ENCODE peak calls at places on chromosome 7, in ten cellular contexts. K is HCT116, C is PC-9, W is neural progenitor cell, A is GM23338, G is GM06990, J is heart left ventricle, H is right atrium auricular region, D is fibroblast of lung, T is BE2C. F is an unnamed sample.

GRCh38 chr7:36299882-36300341 is 89.8 kb upstream of the ANLN start:
- DNase-seq in D (no peak), J (no peak), T (no peak), C (no peak), A (no peak), G (no peak), W (no peak), K (no peak), H (no peak), F (peak; percentile 69)

GRCh38 chr7:105016083-105017075 is 2.4 kb downstream of the KMT2E start:
- DNase-seq in T (no peak), D (no peak), G (no peak), A (no peak), C (no peak), H (no peak), J (no peak), K (no peak), W (no peak), F (no peak)

GRCh38 chr7:108736266-108736891 is 166.7 kb downstream of the DNAJB9 start:
- DNase-seq in T (no peak), D (no peak), G (no peak), H (no peak), W (no peak), K (no peak), A (no peak), J (no peak), C (no peak), F (no peak)

GRCh38 chr7:6026011-6026819 is 5.0 kb upstream of the ANKRD61 start:
- DNase-seq in C (peak; percentile 29), H (peak; percentile 72), G (peak; percentile 44), K (no peak), W (peak; percentile 50), J (peak; percentile 83), A (peak; percentile 83), D (peak; percentile 24), T (peak; percentile 60), F (peak; percentile 88)

GRCh38 chr7:77811895-77812685 is 13.5 kb downstream of the PHTF2 start:
- DNase-seq in T (no peak), G (no peak), D (peak; percentile 73), K (no peak), C (no peak), J (no peak), A (no peak), H (no peak), W (no peak), F (no peak)

GRCh38 chr7:92695308-92696261 is 105.4 kb upstream of the FAM133B start:
- DNase-seq in H (no peak), J (peak; percentile 38), W (peak; percentile 71), T (peak; percentile 56), D (peak; percentile 94), A (peak; percentile 82), K (peak; percentile 82), G (no peak), C (peak; percentile 46), F (peak; percentile 35)

GRCh38 chr7:22683379-22683778 is 43.6 kb upstream of the IL6 start:
- DNase-seq in H (no peak), T (no peak), J (no peak), K (no peak), A (no peak), D (no peak), G (no peak), C (no peak), W (no peak), F (no peak)

GRCh38 chr7:15167912-15168311 is 265.4 kb upstream of the DGKB start:
- DNase-seq in W (no peak), K (no peak), H (no peak), T (no peak), J (no peak), A (no peak), D (no peak), G (no peak), C (no peak), F (no peak)

GRCh38 chr7:149220534-149220933 is 18.9 kb upstream of the ZNF212 start:
- DNase-seq in C (no peak), K (no peak), A (no peak), T (peak; percentile 35), H (no peak), W (no peak), G (no peak), J (no peak), D (no peak), F (no peak)

DNA sequence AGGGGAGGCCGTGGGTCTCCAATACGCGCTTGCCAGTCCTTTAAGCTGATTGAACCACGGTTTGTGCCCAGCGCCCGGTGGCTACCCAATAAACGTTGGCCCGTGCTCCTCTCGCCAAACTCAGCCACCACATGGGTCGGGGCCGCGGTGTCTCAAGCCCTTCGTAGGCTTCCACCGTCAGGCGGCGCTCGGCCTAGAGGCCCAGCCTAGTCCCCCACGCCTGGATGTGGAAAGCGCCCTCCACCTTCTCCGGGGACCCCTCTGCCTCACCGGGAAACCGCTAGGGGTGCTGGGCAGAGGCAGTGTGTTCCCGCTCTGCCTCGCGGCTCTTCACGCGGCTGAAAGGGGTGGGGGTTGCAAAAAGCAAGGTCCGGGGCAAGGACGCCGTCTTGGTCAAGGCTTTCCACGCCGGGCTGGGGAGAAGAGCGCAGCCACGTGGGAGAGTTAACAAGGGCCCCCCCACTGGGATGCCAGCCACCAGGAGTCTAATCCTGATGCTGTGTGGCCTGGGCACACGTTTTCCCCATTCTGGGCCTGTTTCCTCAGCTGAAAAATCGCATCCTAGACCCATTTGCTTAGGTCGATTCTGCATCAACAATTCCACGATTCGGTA is 29.8 kb downstream of the LEP start:
- DNase-seq in G (no peak), T (no peak), C (no peak), H (no peak), K (no peak), W (no peak), J (no peak), D (no peak), A (peak; percentile 73), F (peak; percentile 60)
- H3K4me3 ChIP-seq in G (no peak overlapping the region), T (no peak overlapping the region), C (no peak overlapping the region), H (peak overlapping the region; percentile 39), K (no peak overlapping the region), W (no peak overlapping the region), J (peak overlapping the region; percentile 33), D (no peak overlapping the region), A (peak overlapping the region; percentile 50), F (no peak overlapping the region)

GRCh38 chr7:156963472-156963871 is 14.0 kb downstream of the NOM1 start:
- DNase-seq in A (no peak), C (no peak), D (no peak), K (no peak), T (no peak), H (no peak), G (no peak), W (no peak), J (no peak), F (no peak)

GRCh38 chr7:156962897-156963296 is 13.4 kb downstream of the NOM1 start:
- DNase-seq in H (no peak), T (no peak), A (no peak), D (no peak), K (no peak), J (no peak), C (no peak), W (no peak), G (no peak), F (no peak)

GRCh38 chr7:156962145-156962544 is 12.6 kb downstream of the NOM1 start:
- DNase-seq in J (no peak), K (no peak), D (no peak), W (no peak), H (no peak), A (no peak), G (no peak), C (no peak), T (no peak), F (no peak)

GRCh38 chr7:156966387-156966786 is 16.9 kb downstream of the NOM1 start:
- DNase-seq in D (no peak), K (no peak), G (no peak), W (no peak), T (no peak), J (no peak), H (no peak), C (no peak), A (no peak), F (no peak)

DNA sequence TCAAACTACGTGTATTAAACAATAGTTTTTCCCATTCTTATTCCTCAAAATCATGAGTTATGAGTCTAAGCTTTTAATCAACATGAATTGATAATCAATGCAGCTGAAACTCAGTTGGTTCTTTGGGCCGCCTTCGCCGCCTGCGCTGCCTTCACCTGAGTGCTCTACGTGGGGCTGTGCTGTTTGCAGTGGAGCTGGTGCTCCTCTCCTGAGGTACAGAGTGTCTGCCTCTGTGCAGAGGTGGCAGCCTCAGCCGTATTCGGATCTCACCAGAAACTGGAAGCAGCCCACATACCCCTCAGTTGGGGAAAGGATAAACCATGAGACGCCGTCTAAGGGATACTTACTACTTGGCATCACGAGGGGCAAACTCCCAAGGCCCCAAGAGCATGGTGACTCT is 15.5 kb downstream of the NOM1 start:
- DNase-seq in J (no peak), T (no peak), K (no peak), C (no peak), H (no peak), A (no peak), D (no peak), W (no peak), G (no peak), F (no peak)
- H3K36me3 ChIP-seq in J (peaks cover 86% of the 10 kb centered on the region), T (peaks cover 90% of the 10 kb centered on the region), K (peaks cover 65% of the 10 kb centered on the region), C (peaks cover 44% of the 10 kb centered on the region), H (peaks cover 72% of the 10 kb centered on the region), A (peaks cover 64% of the 10 kb centered on the region), D (peaks cover 29% of the 10 kb centered on the region), W (no peaks in the 10 kb centered on the region), G (peaks cover 39% of the 10 kb centered on the region), F (peaks cover 51% of the 10 kb centered on the region)

GRCh38 chr7:44748042-44748947 is at the start of gene ZMIZ2:
- DNase-seq in H (peak; percentile 93), T (peak; percentile 97), C (peak; percentile 97), K (peak; percentile 48), D (peak; percentile 87), A (peak; percentile 92), G (peak; percentile 91), W (peak; percentile 97), J (peak; percentile 96), F (peak; percentile 100)

GRCh38 chr7:44748948-44749731 is 493 bp downstream of the ZMIZ2 start:
- DNase-seq in D (no peak), C (no peak), K (no peak), J (no peak), T (no peak), A (peak; percentile 36), H (no peak), G (peak; percentile 69), W (peak; percentile 53), F (no peak)

GRCh38 chr7:44750424-44750823 is 1.8 kb downstream of the ZMIZ2 start:
- DNase-seq in G (no peak), C (no peak), T (no peak), W (no peak), D (no peak), A (no peak), J (no peak), H (no peak), K (no peak), F (no peak)

GRCh38 chr7:44750921-44751571 is 2.4 kb downstream of the ZMIZ2 start:
- DNase-seq in J (no peak), A (no peak), T (no peak), K (no peak), C (no peak), H (no peak), G (peak; percentile 76), W (no peak), D (peak; percentile 12), F (peak; percentile 61)

GRCh38 chr7:44749992-44750391 is 1.3 kb downstream of the ZMIZ2 start:
- DNase-seq in G (no peak), K (no peak), A (no peak), D (no peak), J (no peak), C (no peak), T (no peak), H (no peak), W (no peak), F (no peak)
- H3K4me3 ChIP-seq in G (peak overlapping the region; percentile 94), K (peak overlapping the region; percentile 83), A (peak overlapping the region; percentile 92), D (no peak overlapping the region), J (peak overlapping the region; percentile 95), C (peak overlapping the region; percentile 92), T (peak overlapping the region; percentile 79), H (peak overlapping the region; percentile 86), W (peak overlapping the region; percentile 100), F (no peak overlapping the region)

GRCh38 chr7:139407555-139407954 is 47.9 kb downstream of the LUC7L2 start:
- DNase-seq in T (no peak), A (no peak), J (no peak), K (no peak), D (no peak), G (no peak), W (no peak), C (no peak), H (no peak), F (no peak)
- H3K36me3 ChIP-seq in T (peaks cover 87% of the 10 kb centered on the region), A (peaks cover 50% of the 10 kb centered on the region), J (peaks cover 77% of the 10 kb centered on the region), K (peaks cover 56% of the 10 kb centered on the region), D (peaks cover 13% of the 10 kb centered on the region), G (peaks cover 9% of the 10 kb centered on the region), W (peaks cover 37% of the 10 kb centered on the region), C (peaks cover 69% of the 10 kb centered on the region), H (peaks cover 88% of the 10 kb centered on the region), F (peaks cover 27% of the 10 kb centered on the region)